ENCODE peak calls at places on chromosome 9, in six cellular contexts. B is GM20000; V is left cardiac atrium; S is stimulated activated CD8-positive, alpha-beta memory T cell treated with anti-CD3 and anti-CD28 coated beads, Interleukin-4, amount 100 ng/mL, for 4 hours; P is aorta; I is left lobe of liver. Y is an unnamed sample.

GRCh38 chr9:107007981-107008380 is 145.0 kb downstream of the ZNF462 start:
- DNase-seq in B (no peak), V (no peak), S (no peak), P (no peak), I (no peak), Y (no peak)

GRCh38 chr9:83981126-83981871 is 694 bp downstream of the RMI1 start:
- DNase-seq in B (peak), V (no peak), S (no peak), P (no peak), I (no peak), Y (peak)

GRCh38 chr9:126331964-126332748 is 5.5 kb downstream of the MVB12B start:
- DNase-seq in B (no peak), V (no peak), S (no peak), P (no peak), I (peak), Y (no peak)

GRCh38 chr9:73118898-73119554 is 32.6 kb upstream of the ANXA1 start:
- DNase-seq in B (no peak), V (no peak), S (no peak), P (no peak), I (no peak), Y (no peak)

GRCh38 chr9:27625751-27626628 is 52.7 kb upstream of the C9orf72 start:
- DNase-seq in B (no peak), V (no peak), S (no peak), P (no peak), I (no peak), Y (no peak)

GRCh38 chr9:15370496-15371464 is 51.9 kb upstream of the SNAPC3 start:
- DNase-seq in B (no peak), V (no peak), S (no peak), P (no peak), I (no peak), Y (peak)

GRCh38 chr9:124766326-124766725 is 4.8 kb downstream of the NR6A1 start:
- DNase-seq in B (no peak), V (no peak), S (no peak), P (no peak), I (no peak), Y (no peak)

GRCh38 chr9:85115473-85115872 is 445.9 kb downstream of the NTRK2 start:
- DNase-seq in B (no peak), V (no peak), S (no peak), P (no peak), I (no peak), Y (no peak)

GRCh38 chr9:33800886-33801285 is 5.5 kb downstream of the PRSS3 start:
- DNase-seq in B (no peak), V (no peak), S (no peak), P (no peak), I (no peak), Y (no peak)

GRCh38 chr9:32725066-32725860 is 58.1 kb upstream of the TMEM215 start:
- DNase-seq in B (no peak), V (no peak), S (no peak), P (no peak), I (no peak), Y (no peak)

GRCh38 chr9:114989600-114990410 is 59.4 kb upstream of the TNFSF8 start:
- DNase-seq in B (peak), V (no peak), S (no peak), P (no peak), I (no peak), Y (no peak)

GRCh38 chr9:87107072-87107471 is 159.8 kb upstream of the GAS1 start:
- DNase-seq in B (no peak), V (no peak), S (no peak), P (no peak), I (no peak), Y (peak)

GRCh38 chr9:17600962-17601593 is 22.2 kb downstream of the SH3GL2 start:
- DNase-seq in B (no peak), V (no peak), S (no peak), P (no peak), I (no peak), Y (no peak)

GRCh38 chr9:137815256-137816255 is 62.0 kb upstream of the CACNA1B start:
- DNase-seq in B (no peak), V (no peak), S (no peak), P (peak), I (no peak), Y (no peak)

GRCh38 chr9:86079421-86080111 is 19.8 kb downstream of the GOLM1 start:
- DNase-seq in B (no peak), V (no peak), S (no peak), P (no peak), I (no peak), Y (no peak)

GRCh38 chr9:129509508-129509907 is 111.4 kb downstream of the C9orf50 start:
- DNase-seq in B (no peak), V (no peak), S (no peak), P (peak), I (no peak), Y (no peak)

GRCh38 chr9:134557331-134557730 is 84.3 kb upstream of the COL5A1 start:
- DNase-seq in B (no peak), V (no peak), S (no peak), P (peak), I (peak), Y (no peak)

GRCh38 chr9:94881454-94881853 is 155.0 kb downstream of the AOPEP start:
- DNase-seq in B (no peak), V (no peak), S (no peak), P (no peak), I (no peak), Y (no peak)

GRCh38 chr9:742914-743594 is 98.4 kb upstream of the DMRT1 start:
- DNase-seq in B (no peak), V (no peak), S (no peak), P (no peak), I (peak), Y (no peak)

GRCh38 chr9:124652203-124652992 is 118.7 kb downstream of the NR6A1 start:
- DNase-seq in B (no peak), V (no peak), S (no peak), P (no peak), I (no peak), Y (no peak)

GRCh38 chr9:77997611-77998349 is 33.8 kb downstream of the GNAQ start:
- DNase-seq in B (no peak), V (peak), S (no peak), P (no peak), I (no peak), Y (no peak)

GRCh38 chr9:97910273-97910844 is 11.9 kb downstream of the TRMO start:
- DNase-seq in B (no peak), V (no peak), S (no peak), P (no peak), I (no peak), Y (no peak)

GRCh38 chr9:4955836-4956235 is 29.2 kb upstream of the JAK2 start:
- DNase-seq in B (no peak), V (no peak), S (no peak), P (no peak), I (no peak), Y (no peak)

GRCh38 chr9:81146684-81147337 is 542.5 kb downstream of the TLE1 start:
- DNase-seq in B (no peak), V (no peak), S (no peak), P (no peak), I (no peak), Y (no peak)

GRCh38 chr9:8560560-8561525 is 761.3 kb upstream of the DMAC1 start:
- DNase-seq in B (no peak), V (no peak), S (no peak), P (no peak), I (no peak), Y (peak)

GRCh38 chr9:35186524-35186923 is 24.7 kb downstream of the UNC13B start:
- DNase-seq in B (no peak), V (no peak), S (no peak), P (no peak), I (no peak), Y (no peak)

GRCh38 chr9:138080979-138081378 is 203.4 kb downstream of the CACNA1B start:
- DNase-seq in B (no peak), V (no peak), S (no peak), P (peak), I (peak), Y (no peak)

GRCh38 chr9:99103505-99103904 is 1.4 kb upstream of the TGFBR1 start:
- DNase-seq in B (no peak), V (no peak), S (no peak), P (no peak), I (no peak), Y (peak)

GRCh38 chr9:33044677-33045282 is 19.7 kb downstream of the DNAJA1 start:
- DNase-seq in B (no peak), V (no peak), S (no peak), P (no peak), I (peak), Y (peak)

GRCh38 chr9:2132484-2133082 is 117.4 kb downstream of the SMARCA2 start:
- DNase-seq in B (no peak), V (no peak), S (no peak), P (no peak), I (no peak), Y (peak)

GRCh38 chr9:71761938-71762353 is 6.4 kb downstream of the CEMIP2 start:
- DNase-seq in B (no peak), V (no peak), S (no peak), P (no peak), I (no peak), Y (no peak)

GRCh38 chr9:136499935-136500910 is 17.4 kb upstream of the SEC16A start:
- DNase-seq in B (no peak), V (no peak), S (no peak), P (no peak), I (no peak), Y (no peak)

GRCh38 chr9:28887188-28887884 is 1314.1 kb upstream of the C9orf72 start:
- DNase-seq in B (no peak), V (no peak), S (no peak), P (no peak), I (no peak), Y (no peak)

GRCh38 chr9:121483473-121484031 is 16.1 kb downstream of the GGTA1 start:
- DNase-seq in B (no peak), V (no peak), S (no peak), P (no peak), I (no peak), Y (no peak)

GRCh38 chr9:127938298-127938690 is 640 bp upstream of the DPM2 start:
- DNase-seq in B (no peak), V (no peak), S (no peak), P (no peak), I (no peak), Y (peak)

GRCh38 chr9:132833451-132834130 is 44.5 kb downstream of the AK8 start:
- DNase-seq in B (no peak), V (no peak), S (no peak), P (peak), I (no peak), Y (no peak)

GRCh38 chr9:38389313-38389712 is 3.2 kb upstream of the ALDH1B1 start:
- DNase-seq in B (no peak), V (no peak), S (no peak), P (no peak), I (no peak), Y (no peak)

GRCh38 chr9:123637596-123637939 is 281.6 kb downstream of the CRB2 start:
- DNase-seq in B (no peak), V (no peak), S (no peak), P (no peak), I (no peak), Y (no peak)

GRCh38 chr9:33288828-33289483 is 1.4 kb upstream of the NFX1 start:
- DNase-seq in B (no peak), V (no peak), S (no peak), P (no peak), I (no peak), Y (no peak)

GRCh38 chr9:110081395-110081794 is 126.6 kb downstream of the C9orf152 start:
- DNase-seq in B (no peak), V (no peak), S (no peak), P (no peak), I (no peak), Y (no peak)

Y was measured in GM23338.